ENCODE peak calls at places on chromosomes 16 and 17, in eight cellular contexts. P is progenitor cell of endocrine pancreas; A is NCI-H1694 treated with DMSO at 0.1 percent for 48 hours; X is thoracic aorta; M is omental fat pad; J is central memory CD8-positive, alpha-beta T cell; O is GM04503; F is activated CD4-positive, alpha-beta T cell treated with anti-CD3 and anti-CD28 coated beads, Interleukin-2, amount 50 U/mL, for 48 hours. U is an unnamed sample.

GRCh38 chr17:65198653-65199382 is 61.6 kb downstream of the RGS9 start:
- DNase-seq in P (no peak), A (peak; percentile 78), X (no peak), M (no peak), J (no peak), O (no peak), F (no peak), U (no peak)

GRCh38 chr17:78886954-78887353 is 16.0 kb downstream of the CEP295NL start:
- DNase-seq in P (no peak), A (no peak), X (no peak), M (no peak), J (no peak), O (no peak), F (no peak), U (no peak)

GRCh38 chr16:84228321-84228838 is 11.4 kb downstream of the KCNG4 start:
- DNase-seq in P (no peak), A (no peak), X (peak; percentile 72), M (peak; percentile 35), J (no peak), O (peak; percentile 69), F (no peak), U (no peak)

GRCh38 chr16:1309888-1310831 is 724 bp downstream of the UBE2I start:
- DNase-seq in P (no peak), A (no peak), X (no peak), M (peak; percentile 56), J (peak; percentile 42), O (no peak), F (peak; percentile 63), U (no peak)

GRCh38 chr16:65235339-65236177 is 113.7 kb upstream of the CDH11 start:
- DNase-seq in P (no peak), A (no peak), X (no peak), M (no peak), J (no peak), O (no peak), F (no peak), U (no peak)

GRCh38 chr16:78022347-78022746 is at the start of gene CLEC3A:
- DNase-seq in P (no peak), A (no peak), X (no peak), M (no peak), J (no peak), O (no peak), F (no peak), U (no peak)

GRCh38 chr17:28426081-28426519 is 20.1 kb upstream of the SLC46A1 start:
- DNase-seq in P (no peak), A (no peak), X (no peak), M (no peak), J (no peak), O (no peak), F (peak; percentile 16), U (peak; percentile 65)

GRCh38 chr16:11126389-11127072 is 129.5 kb downstream of the SOCS1 start:
- DNase-seq in P (no peak), A (no peak), X (no peak), M (no peak), J (no peak), O (no peak), F (no peak), U (no peak)

GRCh38 chr17:7650509-7651096 is at the start of gene ATP1B2:
- DNase-seq in P (peak; percentile 41), A (peak; percentile 55), X (no peak), M (peak; percentile 58), J (peak; percentile 35), O (no peak), F (peak; percentile 77), U (peak; percentile 64)

GRCh38 chr17:30324723-30325122 is 9.1 kb downstream of the TMIGD1 start:
- DNase-seq in P (no peak), A (no peak), X (no peak), M (no peak), J (no peak), O (no peak), F (no peak), U (no peak)

GRCh38 chr17:21678451-21679081 is 13.8 kb upstream of the KCNJ18 start:
- DNase-seq in P (no peak), A (no peak), X (no peak), M (no peak), J (no peak), O (no peak), F (no peak), U (no peak)

GRCh38 chr16:87723224-87723619 is 42.6 kb downstream of the KLHDC4 start:
- DNase-seq in P (no peak), A (peak; percentile 89), X (no peak), M (no peak), J (no peak), O (peak; percentile 58), F (no peak), U (no peak)

GRCh38 chr17:14150604-14151003 is 81.3 kb downstream of the COX10 start:
- DNase-seq in P (no peak), A (no peak), X (no peak), M (no peak), J (no peak), O (no peak), F (no peak), U (no peak)

GRCh38 chr16:49821614-49822282 is 34.2 kb downstream of the ZNF423 start:
- DNase-seq in P (no peak), A (no peak), X (no peak), M (no peak), J (no peak), O (no peak), F (no peak), U (no peak)

GRCh38 chr17:41494524-41494923 is 4.8 kb upstream of the KRT36 start:
- DNase-seq in P (no peak), A (no peak), X (no peak), M (no peak), J (no peak), O (no peak), F (no peak), U (no peak)

GRCh38 chr16:75254359-75254837 is 3.0 kb upstream of the BCAR1 start:
- DNase-seq in P (no peak), A (no peak), X (no peak), M (no peak), J (no peak), O (peak; percentile 95), F (no peak), U (no peak)

GRCh38 chr17:75008373-75008772 is 4.1 kb upstream of the MRPL58 start:
- DNase-seq in P (no peak), A (no peak), X (no peak), M (no peak), J (no peak), O (no peak), F (no peak), U (no peak)

GRCh38 chr16:85607331-85607765 is 5.8 kb upstream of the GSE1 start:
- DNase-seq in P (no peak), A (no peak), X (no peak), M (no peak), J (no peak), O (no peak), F (peak; percentile 10), U (peak; percentile 42)

GRCh38 chr17:48374650-48375230 is 55.3 kb downstream of the SKAP1 start:
- DNase-seq in P (no peak), A (peak; percentile 16), X (no peak), M (no peak), J (no peak), O (no peak), F (peak; percentile 46), U (peak; percentile 37)

GRCh38 chr16:3152022-3152272 is 17.1 kb downstream of the ZNF213 start:
- DNase-seq in P (no peak), A (no peak), X (no peak), M (no peak), J (no peak), O (no peak), F (no peak), U (no peak)

GRCh38 chr17:64747938-64748540 is 85.9 kb upstream of the SMURF2 start:
- DNase-seq in P (no peak), A (no peak), X (no peak), M (no peak), J (no peak), O (no peak), F (no peak), U (no peak)

GRCh38 chr17:49997256-49997735 is 2.3 kb upstream of the DLX3 start:
- DNase-seq in P (no peak), A (peak; percentile 39), X (no peak), M (no peak), J (no peak), O (no peak), F (no peak), U (no peak)

GRCh38 chr16:69567031-69567680 is 1.4 kb downstream of the NFAT5 start:
- DNase-seq in P (no peak), A (no peak), X (no peak), M (no peak), J (no peak), O (no peak), F (peak; percentile 30), U (peak; percentile 21)

GRCh38 chr17:45320931-45321461 is 4.2 kb upstream of the MAP3K14 start:
- DNase-seq in P (no peak), A (no peak), X (no peak), M (no peak), J (no peak), O (peak; percentile 98), F (no peak), U (no peak)

GRCh38 chr16:69223882-69224281 is 36.9 kb downstream of the SNTB2 start:
- DNase-seq in P (no peak), A (no peak), X (no peak), M (no peak), J (no peak), O (peak; percentile 25), F (no peak), U (no peak)

GRCh38 chr16:30893744-30894539 is at the start of gene BCL7C:
- DNase-seq in P (peak; percentile 94), A (peak; percentile 36), X (peak; percentile 60), M (peak; percentile 58), J (peak; percentile 49), O (peak; percentile 35), F (peak; percentile 95), U (peak; percentile 97)

GRCh38 chr16:678858-679807 is 1.1 kb upstream of the STUB1 start:
- DNase-seq in P (peak; percentile 53), A (peak; percentile 27), X (no peak), M (no peak), J (no peak), O (no peak), F (peak; percentile 66), U (peak; percentile 57)

GRCh38 chr17:78122991-78123249 is 5.6 kb downstream of the TMC6 start:
- DNase-seq in P (no peak), A (no peak), X (no peak), M (no peak), J (no peak), O (no peak), F (no peak), U (no peak)

GRCh38 chr17:61479493-61480413 is 27.5 kb downstream of the TBX4 start:
- DNase-seq in P (no peak), A (no peak), X (no peak), M (no peak), J (no peak), O (no peak), F (no peak), U (no peak)

GRCh38 chr17:17855976-17856375 is 19.2 kb upstream of the SREBF1 start:
- DNase-seq in P (no peak), A (no peak), X (peak; percentile 55), M (no peak), J (no peak), O (no peak), F (no peak), U (no peak)

GRCh38 chr16:84673203-84673535 is 24.9 kb downstream of the KLHL36 start:
- DNase-seq in P (no peak), A (no peak), X (no peak), M (no peak), J (no peak), O (no peak), F (no peak), U (no peak)

GRCh38 chr16:10981697-10982216 is 37.4 kb downstream of the CLEC16A start:
- DNase-seq in P (no peak), A (no peak), X (no peak), M (no peak), J (no peak), O (no peak), F (peak; percentile 70), U (peak; percentile 31)

GRCh38 chr17:64002658-64003525 is 4.7 kb downstream of the PRR29 start:
- DNase-seq in P (no peak), A (no peak), X (no peak), M (peak; percentile 9), J (no peak), O (no peak), F (no peak), U (no peak)

GRCh38 chr17:48604770-48605329 is at the start of gene HOXB6:
- DNase-seq in P (no peak), A (no peak), X (no peak), M (no peak), J (no peak), O (no peak), F (no peak), U (no peak)

U was measured in endothelial cell.